ENCODE peak calls at places on chromosomes 5 and 9, in ten cellular contexts. C, L, D, E, N, M, B, W, S and F are unnamed samples.

GRCh38 chr5:102794677-102795331 is 39.7 kb downstream of the PAM start:
- DNase-seq in N (no peak), C (peak; percentile 59), L (no peak), B (no peak), M (no peak), W (no peak), E (no peak), D (no peak), S (no peak), F (no peak)

GRCh38 chr9:130894546-130894945 is 2.1 kb downstream of the QRFP start:
- DNase-seq in W (no peak), M (no peak), L (no peak), C (no peak), E (no peak), N (no peak), B (no peak), S (no peak), D (no peak), F (no peak)

GRCh38 chr5:21152611-21153010 is 1164.6 kb upstream of the CDH18 start:
- DNase-seq in W (peak; percentile 96), D (peak; percentile 0), L (no peak), M (no peak), E (no peak), N (no peak), C (no peak), S (no peak), B (peak; percentile 5), F (no peak)

GRCh38 chr5:98907951-98908350 is 20.9 kb downstream of the CHD1 start:
- DNase-seq in D (no peak), C (no peak), E (no peak), W (no peak), L (no peak), S (no peak), N (no peak), B (no peak), M (no peak), F (no peak)

GRCh38 chr9:82543726-82544125 is 519.2 kb downstream of the RASEF start:
- DNase-seq in E (no peak), N (no peak), B (no peak), L (no peak), M (no peak), S (no peak), C (no peak), W (peak; percentile 61), D (no peak), F (no peak)

GRCh38 chr5:128536229-128536860 is 1.7 kb downstream of the FBN2 start:
- DNase-seq in C (no peak), N (no peak), E (no peak), M (no peak), S (no peak), B (no peak), D (peak; percentile 17), W (no peak), L (no peak), F (no peak)

GRCh38 chr9:83032065-83032625 is 30.8 kb downstream of the RASEF start:
- DNase-seq in E (no peak), L (no peak), D (no peak), S (no peak), N (no peak), C (no peak), B (no peak), M (no peak), W (no peak), F (no peak)

GRCh38 chr9:107119735-107120134 is 163.3 kb upstream of the RAD23B start:
- DNase-seq in W (no peak), N (no peak), M (no peak), D (no peak), L (no peak), B (no peak), S (no peak), C (no peak), E (no peak), F (no peak)

GRCh38 chr5:127313847-127314473 is 23.4 kb downstream of the MEGF10 start:
- DNase-seq in N (peak; percentile 79), C (peak; percentile 16), D (peak; percentile 52), B (peak; percentile 51), W (peak; percentile 72), S (peak; percentile 52), M (peak; percentile 13), E (no peak), L (peak; percentile 31), F (peak; percentile 58)

GRCh38 chr5:160926428-160926827 is 74.4 kb upstream of the ATP10B start:
- DNase-seq in L (no peak), M (no peak), E (no peak), B (no peak), D (no peak), N (peak; percentile 26), C (peak; percentile 95), W (peak; percentile 4), S (no peak), F (no peak)

GRCh38 chr5:16881253-16881652 is 54.8 kb downstream of the MYO10 start:
- DNase-seq in C (no peak), B (no peak), E (no peak), M (no peak), D (no peak), W (no peak), S (no peak), N (no peak), L (no peak), F (no peak)

GRCh38 chr5:175542232-175542965 is 64.0 kb downstream of the SFXN1 start:
- DNase-seq in W (peak; percentile 27), N (no peak), E (no peak), M (no peak), C (no peak), D (no peak), S (no peak), L (no peak), B (no peak), F (no peak)